ENCODE peak calls at places on chromosomes 1 and 21, in seven cellular contexts. C, E, U, O, M, Y and A are unnamed samples.

GRCh38 chr1:236301958-236302335 is 20.2 kb upstream of the ERO1B start:
- DNase-seq in C (no peak), E (no peak), U (no peak), O (no peak), M (no peak), Y (no peak), A (no peak)

GRCh38 chr1:192235127-192235526 is 76.9 kb downstream of the RGS18 start:
- DNase-seq in C (no peak), E (no peak), U (peak; percentile 8), O (no peak), M (no peak), Y (peak; percentile 49), A (no peak)

GRCh38 chr1:192513697-192514096 is 61.9 kb upstream of the RGS1 start:
- DNase-seq in C (no peak), E (no peak), U (no peak), O (no peak), M (no peak), Y (no peak), A (no peak)

GRCh38 chr1:46784666-46785065 is 14.2 kb upstream of the CYP4B1 start:
- DNase-seq in C (no peak), E (no peak), U (no peak), O (no peak), M (no peak), Y (no peak), A (no peak)

GRCh38 chr21:45427331-45428271 is 22.6 kb downstream of the COL18A1 start:
- DNase-seq in C (no peak), E (peak; percentile 89), U (peak; percentile 95), O (no peak), M (no peak), Y (peak; percentile 98), A (no peak)

GRCh38 chr1:104593418-104594187 is 843.9 kb downstream of the AMY1C start:
- DNase-seq in C (no peak), E (no peak), U (no peak), O (no peak), M (no peak), Y (no peak), A (no peak)

GRCh38 chr1:203871114-203871875 is 9.9 kb downstream of the SNRPE start:
- DNase-seq in C (no peak), E (peak; percentile 23), U (peak; percentile 51), O (peak; percentile 10), M (no peak), Y (peak; percentile 80), A (no peak)

GRCh38 chr1:80472145-80472544 is 1328.6 kb upstream of the ADGRL2 start:
- DNase-seq in C (no peak), E (no peak), U (no peak), O (no peak), M (no peak), Y (no peak), A (no peak)

DNA sequence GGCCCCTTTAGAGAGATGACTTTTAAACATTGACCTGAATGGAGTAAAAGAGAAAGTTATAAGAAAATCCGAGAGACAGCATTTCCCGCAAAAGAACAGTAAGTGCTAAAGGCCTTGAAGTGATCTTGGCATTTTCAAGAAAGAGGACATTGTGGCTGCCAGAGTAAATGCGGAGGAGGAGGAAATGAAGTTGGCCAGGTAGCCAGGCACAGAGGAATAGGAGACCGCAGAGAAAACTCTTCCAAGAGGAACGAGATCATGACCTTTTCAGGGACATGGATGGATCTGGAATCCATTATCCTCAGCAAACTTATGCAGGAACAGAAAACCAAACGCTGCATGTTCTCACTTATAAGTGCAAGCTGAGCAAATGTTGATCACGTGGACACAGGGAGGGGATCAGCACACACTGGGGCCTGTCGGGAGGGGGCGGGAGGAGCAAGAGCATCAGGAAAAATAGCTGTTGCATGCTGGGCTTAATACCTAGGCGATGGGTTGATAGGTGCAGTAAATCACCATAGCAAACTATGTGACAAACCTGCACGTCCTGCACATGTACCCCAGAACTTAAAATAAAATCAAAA is 49.7 kb downstream of the EEIG2 start:
- DNase-seq in C (no peak), E (peak; percentile 44), U (no peak), O (no peak), M (no peak), Y (no peak), A (no peak)
- H3K27ac ChIP-seq in C (no peak overlapping the region), E (peak overlapping the region; percentile 10), U (no peak overlapping the region), O (no peak overlapping the region), M (no peak overlapping the region), Y (no peak overlapping the region), A (no peak overlapping the region)

GRCh38 chr1:40784141-40784770 is 669 bp downstream of the KCNQ4 start:
- DNase-seq in C (no peak), E (no peak), U (no peak), O (no peak), M (no peak), Y (no peak), A (no peak)

GRCh38 chr1:40784771-40785151 is 1.2 kb downstream of the KCNQ4 start:
- DNase-seq in C (no peak), E (no peak), U (no peak), O (no peak), M (no peak), Y (no peak), A (no peak)

GRCh38 chr1:40782371-40782956 is 1.1 kb upstream of the KCNQ4 start:
- DNase-seq in C (no peak), E (no peak), U (no peak), O (no peak), M (no peak), Y (no peak), A (no peak)

GRCh38 chr1:40781614-40781971 is 2.0 kb upstream of the KCNQ4 start:
- DNase-seq in C (no peak), E (no peak), U (no peak), O (no peak), M (no peak), Y (no peak), A (no peak)

DNA sequence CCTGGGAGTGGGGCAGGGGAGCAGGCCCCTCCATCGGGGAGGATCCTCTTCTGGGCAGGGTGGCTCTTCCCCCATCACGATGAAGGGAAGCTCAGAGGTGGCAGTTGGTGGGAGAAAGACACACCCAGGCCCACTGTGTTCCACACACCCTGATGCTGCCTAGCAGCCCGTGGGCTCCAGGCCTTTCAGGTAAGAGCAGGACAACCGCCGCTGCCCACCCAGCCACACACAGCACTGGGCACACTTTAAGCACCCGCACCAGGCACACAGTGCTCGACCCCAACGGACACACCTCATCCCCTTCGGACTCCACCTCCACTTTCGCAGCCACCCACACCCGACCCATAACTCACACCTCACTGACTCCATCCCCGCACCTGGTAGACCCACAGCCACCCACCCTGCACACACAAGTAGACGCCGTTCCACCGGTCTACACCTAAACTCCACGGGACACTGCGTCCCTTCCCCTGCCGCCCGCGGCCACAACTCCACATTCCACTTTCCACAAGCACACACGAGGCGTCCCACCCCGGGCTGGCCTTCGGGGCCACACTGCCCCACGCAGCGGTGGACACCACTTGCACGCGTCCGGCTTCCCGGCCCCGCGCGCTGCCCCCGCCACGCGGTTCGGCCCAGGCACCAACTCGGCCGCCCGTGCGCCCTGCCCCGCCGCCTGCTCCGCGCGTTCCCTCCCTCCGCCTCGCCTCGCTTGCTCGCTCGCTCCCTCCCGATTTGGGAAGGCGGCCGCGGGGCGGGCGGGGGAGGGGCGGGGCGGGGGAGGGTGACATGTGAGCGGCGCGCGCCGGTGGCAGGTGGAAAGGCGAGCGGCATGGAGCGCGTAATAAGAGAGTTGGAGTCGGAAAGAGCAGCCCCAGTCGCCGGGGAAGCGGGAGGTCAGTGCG is at the start of gene KCNQ4:
- DNase-seq in C (no peak), E (peak; percentile 70), U (no peak), O (peak; percentile 43), M (no peak), Y (no peak), A (peak; percentile 82)
- H3K27ac ChIP-seq in C (no peak within 1 kb of the TSS), E (peak within 1 kb of the TSS; percentile 87), U (no peak within 1 kb of the TSS), O (peak within 1 kb of the TSS; percentile 58), M (no peak within 1 kb of the TSS), Y (no peak within 1 kb of the TSS), A (no peak within 1 kb of the TSS)

GRCh38 chr1:59375321-59376220 is 78.7 kb downstream of the FGGY start:
- DNase-seq in C (no peak), E (no peak), U (peak; percentile 100), O (no peak), M (no peak), Y (peak; percentile 98), A (no peak)
- H3K27ac ChIP-seq in C (no peak overlapping the region), E (peak overlapping the region; percentile 72), U (peak overlapping the region; percentile 74), O (no peak overlapping the region), M (no peak overlapping the region), Y (peak overlapping the region; percentile 88), A (no peak overlapping the region)

GRCh38 chr1:56073206-56073605 is 506.2 kb downstream of the PLPP3 start:
- DNase-seq in C (no peak), E (no peak), U (no peak), O (no peak), M (no peak), Y (no peak), A (no peak)
- H3K27ac ChIP-seq in C (no peak overlapping the region), E (peak overlapping the region; percentile 53), U (no peak overlapping the region), O (no peak overlapping the region), M (no peak overlapping the region), Y (no peak overlapping the region), A (peak overlapping the region; percentile 43)

GRCh38 chr1:3205815-3206214 is 136.8 kb downstream of the PRDM16 start:
- DNase-seq in C (no peak), E (no peak), U (no peak), O (no peak), M (no peak), Y (no peak), A (no peak)
- H3K27ac ChIP-seq in C (no peak overlapping the region), E (no peak overlapping the region), U (no peak overlapping the region), O (no peak overlapping the region), M (no peak overlapping the region), Y (no peak overlapping the region), A (no peak overlapping the region)

GRCh38 chr1:198620951-198621824 is 17.7 kb upstream of the PTPRC start:
- DNase-seq in C (peak; percentile 68), E (no peak), U (no peak), O (no peak), M (peak; percentile 45), Y (no peak), A (no peak)
- H3K27ac ChIP-seq in C (peak overlapping the region; percentile 77), E (no peak overlapping the region), U (no peak overlapping the region), O (no peak overlapping the region), M (peak overlapping the region; percentile 83), Y (no peak overlapping the region), A (no peak overlapping the region)